ENCODE peak calls at places on chromosomes 6 and 20, in nine cellular contexts. I, G, F, R, B, P, O, Q and E are unnamed samples.
A peak's percentile ranks its signal among the peaks of the same experiment; 100 is the strongest.

GRCh38 chr6:160163425-160163824 is 41.8 kb downstream of the SLC22A1 start:
- DNase-seq in I (no peak), G (no peak), F (no peak), R (no peak), B (no peak), P (no peak), O (no peak), Q (no peak), E (no peak)

GRCh38 chr6:48429021-48429420 is 318.0 kb upstream of the PTCHD4 start:
- DNase-seq in I (peak; percentile 15), G (no peak), F (peak; percentile 27), R (no peak), B (no peak), P (no peak), O (no peak), Q (peak; percentile 18), E (no peak)

GRCh38 chr20:57031867-57032355 is 234.5 kb downstream of the BMP7 start:
- DNase-seq in I (no peak), G (no peak), F (peak; percentile 5), R (no peak), B (no peak), P (no peak), O (no peak), Q (no peak), E (no peak)

GRCh38 chr20:12237772-12238171 is 320.1 kb downstream of the BTBD3 start:
- DNase-seq in I (no peak), G (no peak), F (no peak), R (no peak), B (no peak), P (no peak), O (no peak), Q (no peak), E (no peak)

GRCh38 chr20:50271674-50272412 is 81.2 kb downstream of the CEBPB start:
- DNase-seq in I (no peak), G (no peak), F (no peak), R (no peak), B (no peak), P (no peak), O (no peak), Q (no peak), E (no peak)

GRCh38 chr6:106629859-106630163 is 433 bp downstream of the QRSL1 start:
- DNase-seq in I (no peak), G (no peak), F (no peak), R (no peak), B (no peak), P (no peak), O (no peak), Q (no peak), E (no peak)

GRCh38 chr6:32944265-32944664 is 3.4 kb upstream of the HLA-DMB start:
- DNase-seq in I (no peak), G (no peak), F (no peak), R (no peak), B (no peak), P (no peak), O (no peak), Q (no peak), E (no peak)

GRCh38 chr6:163836916-163837660 is 422.6 kb downstream of the QKI start:
- DNase-seq in I (no peak), G (peak; percentile 26), F (no peak), R (no peak), B (no peak), P (no peak), O (no peak), Q (no peak), E (no peak)

GRCh38 chr6:10595731-10596664 is 74.8 kb downstream of the GCNT2 start:
- DNase-seq in I (peak; percentile 10), G (no peak), F (peak; percentile 78), R (peak; percentile 66), B (no peak), P (no peak), O (peak; percentile 85), Q (peak; percentile 67), E (no peak)

GRCh38 chr6:119350202-119351004 is 842 bp upstream of the MAN1A1 start:
- DNase-seq in I (peak; percentile 67), G (no peak), F (peak; percentile 73), R (no peak), B (no peak), P (peak; percentile 48), O (peak; percentile 31), Q (peak; percentile 69), E (peak; percentile 90)

GRCh38 chr6:16243055-16243454 is 4.7 kb downstream of the GMPR start:
- DNase-seq in I (peak; percentile 87), G (no peak), F (peak; percentile 92), R (no peak), B (no peak), P (no peak), O (no peak), Q (peak; percentile 89), E (peak; percentile 69)

GRCh38 chr6:158087519-158087867 is 80.6 kb downstream of the SERAC1 start:
- DNase-seq in I (no peak), G (no peak), F (no peak), R (no peak), B (no peak), P (no peak), O (no peak), Q (no peak), E (no peak)

GRCh38 chr6:158086706-158087518 is 81.2 kb downstream of the SERAC1 start:
- DNase-seq in I (no peak), G (no peak), F (no peak), R (no peak), B (peak; percentile 23), P (no peak), O (no peak), Q (no peak), E (no peak)

GRCh38 chr6:158083687-158084325 is 84.3 kb downstream of the SERAC1 start:
- DNase-seq in I (no peak), G (no peak), F (no peak), R (no peak), B (no peak), P (no peak), O (no peak), Q (no peak), E (no peak)

GRCh38 chr6:158085261-158086053 is 82.6 kb downstream of the SERAC1 start:
- DNase-seq in I (no peak), G (no peak), F (no peak), R (no peak), B (no peak), P (no peak), O (no peak), Q (no peak), E (no peak)

DNA sequence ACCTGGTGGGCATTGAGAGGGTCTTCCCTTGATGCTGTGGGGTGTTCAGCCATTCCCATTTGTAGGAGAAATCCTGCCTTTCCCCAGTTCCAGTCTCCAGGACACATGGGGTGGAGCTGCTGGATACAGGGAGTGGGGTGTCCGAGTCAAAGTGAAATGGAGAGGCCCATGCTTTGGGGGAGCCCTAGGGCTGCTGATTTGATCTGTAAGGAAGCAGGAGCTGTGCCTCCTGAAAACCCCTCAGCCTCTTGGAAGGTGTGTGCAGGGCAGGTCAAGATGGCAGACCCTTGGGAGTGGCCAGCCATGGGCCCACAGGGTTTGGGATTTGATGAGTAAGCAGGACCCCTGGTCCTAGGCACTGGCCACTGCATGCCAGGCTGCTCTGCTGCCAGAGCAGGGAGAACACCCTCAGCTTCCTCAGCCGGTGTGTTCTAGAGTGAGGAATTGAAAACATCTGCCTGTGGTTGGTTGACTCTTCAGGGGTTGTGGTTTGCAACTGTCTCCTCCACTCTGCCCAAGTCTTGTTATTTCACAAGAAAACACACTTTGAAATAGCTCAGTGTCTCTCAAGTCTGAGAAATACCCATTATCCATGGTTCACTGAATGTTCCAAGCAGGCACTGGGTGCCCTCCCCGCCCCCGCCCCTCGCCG is 81.9 kb downstream of the SERAC1 start:
- DNase-seq in I (peak; percentile 64), G (no peak), F (peak; percentile 73), R (no peak), B (peak; percentile 39), P (no peak), O (no peak), Q (peak; percentile 64), E (peak; percentile 71)
- H2AFZ ChIP-seq in I (no peak overlapping the region), G (no peak overlapping the region), F (no peak overlapping the region), R (no peak overlapping the region), B (no peak overlapping the region), P (no peak overlapping the region), O (no peak overlapping the region), Q (no peak overlapping the region), E (no peak overlapping the region)

DNA sequence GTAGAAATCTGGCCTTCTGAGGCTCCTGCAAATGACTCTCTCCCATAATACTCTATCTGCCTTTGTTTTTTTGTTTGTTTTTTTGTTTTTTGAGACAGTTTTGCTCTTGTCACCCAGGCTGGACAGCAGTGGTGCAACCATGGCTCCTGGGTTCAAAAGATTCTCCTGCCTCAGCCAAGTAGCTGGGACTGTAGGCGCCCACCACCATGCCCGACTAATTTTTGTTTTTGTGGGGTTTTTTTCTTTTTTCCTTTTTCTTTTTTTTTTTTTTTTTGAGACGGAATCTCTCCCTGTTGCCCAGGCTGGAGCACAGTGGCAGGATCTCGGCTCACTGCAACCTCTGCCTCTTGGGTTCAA is 16.6 kb upstream of the STK38 start:
- DNase-seq in I (no peak), G (no peak), F (no peak), R (no peak), B (no peak), P (no peak), O (no peak), Q (no peak), E (no peak)
- H3K4me1 ChIP-seq in I (peaks cover 4% of the 10 kb centered on the region), G (no peaks in the 10 kb centered on the region), F (no peaks in the 10 kb centered on the region), R (no peaks in the 10 kb centered on the region), B (no peaks in the 10 kb centered on the region), P (no peaks in the 10 kb centered on the region), O (no peaks in the 10 kb centered on the region), Q (no peaks in the 10 kb centered on the region), E (no peaks in the 10 kb centered on the region)

GRCh38 chr6:159062564-159062945 is 17.8 kb upstream of the TAGAP start:
- DNase-seq in I (no peak), G (no peak), F (no peak), R (no peak), B (no peak), P (no peak), O (no peak), Q (no peak), E (no peak)

GRCh38 chr6:159062965-159063364 is 18.2 kb upstream of the TAGAP start:
- DNase-seq in I (no peak), G (no peak), F (no peak), R (no peak), B (no peak), P (no peak), O (no peak), Q (no peak), E (no peak)

GRCh38 chr6:159061146-159061545 is 16.4 kb upstream of the TAGAP start:
- DNase-seq in I (no peak), G (no peak), F (no peak), R (no peak), B (no peak), P (no peak), O (no peak), Q (no peak), E (no peak)

GRCh38 chr6:159063549-159063948 is 18.8 kb upstream of the TAGAP start:
- DNase-seq in I (no peak), G (no peak), F (no peak), R (no peak), B (no peak), P (no peak), O (no peak), Q (no peak), E (no peak)

GRCh38 chr6:159061805-159062563 is 17.2 kb upstream of the TAGAP start:
- DNase-seq in I (no peak), G (no peak), F (no peak), R (no peak), B (no peak), P (no peak), O (no peak), Q (no peak), E (no peak)
- H2AFZ ChIP-seq in I (no peak overlapping the region), G (no peak overlapping the region), F (no peak overlapping the region), R (no peak overlapping the region), B (no peak overlapping the region), P (no peak overlapping the region), O (no peak overlapping the region), Q (no peak overlapping the region), E (no peak overlapping the region)

GRCh38 chr6:35359744-35360348 is 17.5 kb downstream of the PPARD start:
- DNase-seq in I (peak; percentile 79), G (peak; percentile 20), F (peak; percentile 98), R (no peak), B (no peak), P (no peak), O (no peak), Q (peak; percentile 97), E (peak; percentile 87)
- H3K4me1 ChIP-seq in I (peaks cover 38% of the 10 kb centered on the region), G (peaks cover 23% of the 10 kb centered on the region), F (peaks cover 6% of the 10 kb centered on the region), R (peaks cover 9% of the 10 kb centered on the region), B (peaks cover 17% of the 10 kb centered on the region), P (peaks cover 39% of the 10 kb centered on the region), O (peaks cover 26% of the 10 kb centered on the region), Q (peaks cover 32% of the 10 kb centered on the region), E (peaks cover 28% of the 10 kb centered on the region)